ENCODE peak calls at places on chromosomes 6 and 20, in nine cellular contexts. One of them, this sample, is unnamed.

GRCh38 chr6:37256692-37257319 is 766 bp upstream of the TBC1D22B start:
- DNase-seq in upper lobe of left lung: no peak
- DNase-seq in heart left ventricle: no peak
- DNase-seq in testis: no peak
- DNase-seq in Peyer's patch: no peak
- DNase-seq in erythroblast: no peak
- DNase-seq in esophagus muscularis mucosa: no peak
- DNase-seq in body of pancreas: no peak
- DNase-seq in GM12878: no peak
- DNase-seq in this sample: no peak

GRCh38 chr6:11412011-11412424 is 125.5 kb upstream of the TMEM170B start:
- DNase-seq in testis: no peak
- DNase-seq in Peyer's patch: no peak
- DNase-seq in upper lobe of left lung: no peak
- DNase-seq in esophagus muscularis mucosa: peak
- DNase-seq in body of pancreas: no peak
- DNase-seq in GM12878: no peak
- DNase-seq in erythroblast: no peak
- DNase-seq in heart left ventricle: no peak
- DNase-seq in this sample: no peak

GRCh38 chr6:29626948-29627761 is 5.8 kb downstream of the GABBR1 start:
- DNase-seq in testis: no peak
- DNase-seq in upper lobe of left lung: peak
- DNase-seq in heart left ventricle: no peak
- DNase-seq in esophagus muscularis mucosa: no peak
- DNase-seq in erythroblast: no peak
- DNase-seq in body of pancreas: no peak
- DNase-seq in Peyer's patch: no peak
- DNase-seq in GM12878: no peak
- DNase-seq in this sample: no peak

GRCh38 chr20:4949833-4950178 is 51.5 kb downstream of the SLC23A2 start:
- DNase-seq in heart left ventricle: no peak
- DNase-seq in body of pancreas: peak
- DNase-seq in upper lobe of left lung: no peak
- DNase-seq in erythroblast: peak
- DNase-seq in testis: peak
- DNase-seq in Peyer's patch: no peak
- DNase-seq in GM12878: no peak
- DNase-seq in esophagus muscularis mucosa: no peak
- DNase-seq in this sample: no peak

GRCh38 chr20:41180599-41181333 is 43.4 kb downstream of the PLCG1 start:
- DNase-seq in heart left ventricle: no peak
- DNase-seq in GM12878: no peak
- DNase-seq in erythroblast: no peak
- DNase-seq in Peyer's patch: no peak
- DNase-seq in body of pancreas: no peak
- DNase-seq in upper lobe of left lung: no peak
- DNase-seq in esophagus muscularis mucosa: no peak
- DNase-seq in testis: peak
- DNase-seq in this sample: no peak

GRCh38 chr20:17225891-17226409 is 890 bp upstream of the PCSK2 start:
- DNase-seq in heart left ventricle: no peak
- DNase-seq in GM12878: no peak
- DNase-seq in body of pancreas: no peak
- DNase-seq in esophagus muscularis mucosa: no peak
- DNase-seq in erythroblast: no peak
- DNase-seq in testis: peak
- DNase-seq in upper lobe of left lung: peak
- DNase-seq in Peyer's patch: no peak
- DNase-seq in this sample: no peak

GRCh38 chr6:98839788-98840361 is 5.5 kb downstream of the POU3F2 start:
- DNase-seq in GM12878: no peak
- DNase-seq in body of pancreas: no peak
- DNase-seq in upper lobe of left lung: no peak
- DNase-seq in erythroblast: peak
- DNase-seq in esophagus muscularis mucosa: no peak
- DNase-seq in heart left ventricle: no peak
- DNase-seq in Peyer's patch: no peak
- DNase-seq in testis: no peak
- DNase-seq in this sample: no peak

GRCh38 chr6:90072961-90073464 is 178.7 kb downstream of the GJA10 start:
- DNase-seq in GM12878: no peak
- DNase-seq in esophagus muscularis mucosa: no peak
- DNase-seq in upper lobe of left lung: no peak
- DNase-seq in testis: no peak
- DNase-seq in body of pancreas: no peak
- DNase-seq in heart left ventricle: no peak
- DNase-seq in Peyer's patch: no peak
- DNase-seq in erythroblast: no peak
- DNase-seq in this sample: no peak

DNA sequence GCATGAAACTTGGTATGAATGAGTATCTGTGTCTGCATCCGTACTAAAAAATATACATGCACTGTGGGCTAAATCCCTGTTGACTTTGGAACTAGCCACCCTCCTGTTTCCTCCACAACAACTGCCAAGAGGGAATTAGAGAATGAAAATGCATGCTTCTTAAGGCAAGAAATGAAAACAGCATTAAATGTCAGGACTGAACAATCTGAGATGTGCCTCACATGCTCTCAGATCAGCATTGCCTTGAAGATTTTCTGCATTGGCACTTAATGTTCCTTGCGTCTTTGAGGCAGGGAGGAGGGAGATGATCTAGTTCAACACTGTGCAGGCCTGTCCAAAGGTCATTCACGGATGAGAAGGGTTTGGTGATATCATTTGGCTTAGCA is 47.7 kb upstream of the RIN2 start:
- DNase-seq in heart left ventricle: no peak
- DNase-seq in esophagus muscularis mucosa: no peak
- DNase-seq in body of pancreas: no peak
- DNase-seq in Peyer's patch: no peak
- DNase-seq in testis: no peak
- DNase-seq in upper lobe of left lung: no peak
- DNase-seq in GM12878: no peak
- DNase-seq in erythroblast: no peak
- DNase-seq in this sample: no peak
- TF ChIP-seq POLR2A in heart left ventricle: no peak
- TF ChIP-seq POLR2A in esophagus muscularis mucosa: no peak
- TF ChIP-seq POLR2A in body of pancreas: no peak
- TF ChIP-seq POLR2A in Peyer's patch: no peak
- TF ChIP-seq POLR2A in testis: no peak
- TF ChIP-seq POLR2A in upper lobe of left lung: no peak
- TF ChIP-seq POLR2A in GM12878: no peak
- TF ChIP-seq POLR2A in erythroblast: no peak
- TF ChIP-seq POLR2A in this sample: no peak

GRCh38 chr6:157519255-157520116 is 138.5 kb downstream of the ZDHHC14 start:
- DNase-seq in esophagus muscularis mucosa: no peak
- DNase-seq in upper lobe of left lung: no peak
- DNase-seq in testis: no peak
- DNase-seq in erythroblast: no peak
- DNase-seq in GM12878: no peak
- DNase-seq in body of pancreas: no peak
- DNase-seq in heart left ventricle: no peak
- DNase-seq in Peyer's patch: no peak
- DNase-seq in this sample: no peak

GRCh38 chr6:157517601-157518359 is 136.8 kb downstream of the ZDHHC14 start:
- DNase-seq in esophagus muscularis mucosa: no peak
- DNase-seq in body of pancreas: no peak
- DNase-seq in erythroblast: no peak
- DNase-seq in heart left ventricle: no peak
- DNase-seq in Peyer's patch: no peak
- DNase-seq in GM12878: no peak
- DNase-seq in testis: no peak
- DNase-seq in upper lobe of left lung: peak
- DNase-seq in this sample: no peak

GRCh38 chr6:157520117-157520406 is 139.1 kb downstream of the ZDHHC14 start:
- DNase-seq in GM12878: no peak
- DNase-seq in Peyer's patch: no peak
- DNase-seq in esophagus muscularis mucosa: no peak
- DNase-seq in heart left ventricle: no peak
- DNase-seq in body of pancreas: no peak
- DNase-seq in erythroblast: no peak
- DNase-seq in upper lobe of left lung: no peak
- DNase-seq in testis: no peak
- DNase-seq in this sample: no peak

GRCh38 chr6:157516319-157517026 is 135.5 kb downstream of the ZDHHC14 start:
- DNase-seq in heart left ventricle: no peak
- DNase-seq in erythroblast: no peak
- DNase-seq in testis: no peak
- DNase-seq in Peyer's patch: no peak
- DNase-seq in body of pancreas: no peak
- DNase-seq in esophagus muscularis mucosa: no peak
- DNase-seq in GM12878: no peak
- DNase-seq in upper lobe of left lung: no peak
- DNase-seq in this sample: no peak

GRCh38 chr6:157518399-157519250 is 137.6 kb downstream of the ZDHHC14 start:
- DNase-seq in erythroblast: no peak
- DNase-seq in Peyer's patch: no peak
- DNase-seq in testis: no peak
- DNase-seq in esophagus muscularis mucosa: no peak
- DNase-seq in heart left ventricle: peak
- DNase-seq in body of pancreas: no peak
- DNase-seq in GM12878: no peak
- DNase-seq in upper lobe of left lung: peak
- DNase-seq in this sample: no peak
- TF ChIP-seq POLR2A in erythroblast: no peak
- TF ChIP-seq POLR2A in Peyer's patch: no peak
- TF ChIP-seq POLR2A in testis: no peak
- TF ChIP-seq POLR2A in esophagus muscularis mucosa: no peak
- TF ChIP-seq POLR2A in heart left ventricle: no peak
- TF ChIP-seq POLR2A in body of pancreas: no peak
- TF ChIP-seq POLR2A in GM12878: no peak
- TF ChIP-seq POLR2A in upper lobe of left lung: no peak
- TF ChIP-seq POLR2A in this sample: no peak

GRCh38 chr6:26092443-26092842 is 5.2 kb downstream of the HFE start:
- DNase-seq in esophagus muscularis mucosa: no peak
- DNase-seq in testis: no peak
- DNase-seq in body of pancreas: no peak
- DNase-seq in heart left ventricle: no peak
- DNase-seq in GM12878: no peak
- DNase-seq in upper lobe of left lung: no peak
- DNase-seq in Peyer's patch: no peak
- DNase-seq in erythroblast: no peak
- DNase-seq in this sample: no peak

GRCh38 chr6:26086214-26086613 is 1.0 kb upstream of the HFE start:
- DNase-seq in testis: no peak
- DNase-seq in heart left ventricle: no peak
- DNase-seq in body of pancreas: no peak
- DNase-seq in upper lobe of left lung: no peak
- DNase-seq in Peyer's patch: no peak
- DNase-seq in erythroblast: no peak
- DNase-seq in GM12878: no peak
- DNase-seq in esophagus muscularis mucosa: no peak
- DNase-seq in this sample: no peak

GRCh38 chr6:26089272-26089671 is 2.0 kb downstream of the HFE start:
- DNase-seq in body of pancreas: no peak
- DNase-seq in upper lobe of left lung: no peak
- DNase-seq in GM12878: no peak
- DNase-seq in Peyer's patch: no peak
- DNase-seq in testis: no peak
- DNase-seq in esophagus muscularis mucosa: no peak
- DNase-seq in erythroblast: no peak
- DNase-seq in heart left ventricle: no peak
- DNase-seq in this sample: no peak

GRCh38 chr6:26088344-26088743 is 1.1 kb downstream of the HFE start:
- DNase-seq in erythroblast: no peak
- DNase-seq in heart left ventricle: no peak
- DNase-seq in esophagus muscularis mucosa: no peak
- DNase-seq in body of pancreas: no peak
- DNase-seq in Peyer's patch: no peak
- DNase-seq in upper lobe of left lung: no peak
- DNase-seq in GM12878: no peak
- DNase-seq in testis: peak
- DNase-seq in this sample: no peak

DNA sequence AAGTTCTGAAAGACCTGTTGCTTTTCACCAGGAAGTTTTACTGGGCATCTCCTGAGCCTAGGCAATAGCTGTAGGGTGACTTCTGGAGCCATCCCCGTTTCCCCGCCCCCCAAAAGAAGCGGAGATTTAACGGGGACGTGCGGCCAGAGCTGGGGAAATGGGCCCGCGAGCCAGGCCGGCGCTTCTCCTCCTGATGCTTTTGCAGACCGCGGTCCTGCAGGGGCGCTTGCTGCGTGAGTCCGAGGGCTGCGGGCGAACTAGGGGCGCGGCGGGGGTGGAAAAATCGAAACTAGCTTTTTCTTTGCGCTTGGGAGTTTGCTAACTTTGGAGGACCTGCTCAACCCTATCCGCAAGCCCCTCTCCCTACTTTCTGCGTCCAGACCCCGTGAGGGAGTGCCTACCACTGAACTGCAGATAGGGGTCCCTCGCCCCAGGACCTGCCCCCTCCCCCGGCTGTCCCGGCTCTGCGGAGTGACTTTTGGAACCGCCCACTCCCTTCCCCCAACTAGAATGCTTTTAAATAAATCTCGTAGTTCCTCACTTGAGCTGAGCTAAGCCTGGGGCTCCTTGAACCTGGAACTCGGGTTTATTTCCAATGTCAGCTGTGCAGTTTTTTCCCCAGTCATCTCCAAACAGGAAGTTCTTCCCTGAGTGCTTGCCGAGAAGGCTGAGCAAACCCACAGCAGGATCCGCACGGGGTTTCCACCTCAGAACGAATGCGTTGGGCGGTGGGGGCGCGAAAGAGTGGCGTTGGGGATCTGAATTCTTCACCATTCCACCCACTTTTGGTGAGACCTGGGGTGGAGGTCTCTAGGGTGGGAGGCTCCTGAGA is at the start of gene HFE:
- DNase-seq in GM12878: no peak
- DNase-seq in heart left ventricle: peak
- DNase-seq in upper lobe of left lung: peak
- DNase-seq in Peyer's patch: peak
- DNase-seq in body of pancreas: peak
- DNase-seq in testis: peak
- DNase-seq in esophagus muscularis mucosa: no peak
- DNase-seq in erythroblast: peak
- DNase-seq in this sample: peak
- TF ChIP-seq POLR2A in GM12878: no peak
- TF ChIP-seq POLR2A in heart left ventricle: no peak
- TF ChIP-seq POLR2A in upper lobe of left lung: no peak
- TF ChIP-seq POLR2A in Peyer's patch: peak
- TF ChIP-seq POLR2A in body of pancreas: peak
- TF ChIP-seq POLR2A in testis: no peak
- TF ChIP-seq POLR2A in esophagus muscularis mucosa: no peak
- TF ChIP-seq POLR2A in erythroblast: no peak
- TF ChIP-seq POLR2A in this sample: no peak

DNA sequence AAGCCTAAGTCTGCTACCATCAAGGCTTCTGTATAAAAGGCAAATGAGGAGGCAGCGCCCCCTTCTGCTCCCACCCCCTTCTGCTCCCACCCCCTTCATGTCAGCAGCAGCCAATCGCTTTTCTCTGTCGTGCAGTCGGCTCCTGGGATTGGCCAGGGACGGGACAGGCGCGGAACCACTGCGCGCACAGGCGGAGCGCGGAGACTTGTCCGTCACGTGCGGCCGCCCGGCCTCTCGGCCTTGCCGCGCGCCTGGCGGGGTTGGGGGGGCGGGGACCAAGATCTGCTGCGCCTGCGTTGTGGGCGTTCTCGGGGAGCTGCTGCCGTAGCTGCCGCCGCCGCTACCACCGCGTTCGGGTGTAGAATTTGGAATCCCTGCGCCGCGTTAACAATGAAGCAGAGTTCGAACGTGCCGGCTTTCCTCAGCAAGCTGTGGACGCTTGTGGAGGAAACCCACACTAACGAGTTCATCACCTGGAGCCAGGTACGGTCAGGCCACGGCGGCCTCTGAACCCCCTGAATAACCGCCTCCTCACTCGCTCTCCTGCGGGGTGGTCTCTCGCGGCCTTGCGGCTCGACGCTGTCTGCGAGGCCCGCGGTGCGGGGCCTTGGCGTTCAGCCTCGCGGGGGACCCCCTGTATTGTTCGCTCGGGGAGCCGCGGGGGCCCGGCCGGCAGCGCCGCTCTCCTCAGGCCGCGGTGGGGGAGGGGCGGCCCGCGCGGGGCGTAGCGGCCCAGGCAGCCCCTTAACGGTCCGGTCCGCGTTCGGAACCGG is at the start of gene HSF2:
- DNase-seq in GM12878: peak
- DNase-seq in upper lobe of left lung: peak
- DNase-seq in esophagus muscularis mucosa: peak
- DNase-seq in erythroblast: peak
- DNase-seq in testis: peak
- DNase-seq in heart left ventricle: peak
- DNase-seq in body of pancreas: peak
- DNase-seq in Peyer's patch: peak
- DNase-seq in this sample: peak
- TF ChIP-seq POLR2A in GM12878: peak
- TF ChIP-seq POLR2A in upper lobe of left lung: peak
- TF ChIP-seq POLR2A in esophagus muscularis mucosa: no peak
- TF ChIP-seq POLR2A in erythroblast: peak
- TF ChIP-seq POLR2A in testis: no peak
- TF ChIP-seq POLR2A in heart left ventricle: no peak
- TF ChIP-seq POLR2A in body of pancreas: peak
- TF ChIP-seq POLR2A in Peyer's patch: no peak
- TF ChIP-seq POLR2A in this sample: peak

This sample was measured in H54.